ENCODE peak calls at places on chromosomes 7 and 10, in seven cellular contexts. Z is astrocyte of the spinal cord; T is CD8-positive, alpha-beta T cell; S is Peyer's patch; K is fibroblast of pulmonary artery; L is A549; N is HCT116. Q is an unnamed sample.

GRCh38 chr7:106848851-106849442 is 16.1 kb upstream of the PIK3CG start:
- DNase-seq in N (no peak), T (no peak), K (peak; percentile 15), S (no peak), Z (peak; percentile 72), L (peak; percentile 21), Q (peak; percentile 59)

GRCh38 chr10:86649471-86650150 is 4.7 kb upstream of the OPN4 start:
- DNase-seq in N (no peak), Z (no peak), T (no peak), K (no peak), S (peak; percentile 24), L (no peak), Q (no peak)

GRCh38 chr7:24665564-24666294 is 91.5 kb downstream of the GSDME start:
- DNase-seq in Z (peak; percentile 59), L (peak; percentile 44), K (peak; percentile 79), T (peak; percentile 11), S (peak; percentile 72), N (peak; percentile 27), Q (peak; percentile 74)

GRCh38 chr10:51629969-51630617 is 69.3 kb downstream of the CSTF2T start:
- DNase-seq in K (peak; percentile 48), S (no peak), Z (no peak), L (no peak), N (no peak), T (no peak), Q (no peak)

GRCh38 chr10:35377050-35377723 is 40.9 kb downstream of the CCNY start:
- DNase-seq in S (no peak), L (no peak), N (no peak), T (no peak), Z (no peak), K (no peak), Q (no peak)

GRCh38 chr10:13241613-13242012 is 7.4 kb upstream of the UCMA start:
- DNase-seq in Z (no peak), K (no peak), L (no peak), N (no peak), S (no peak), T (no peak), Q (no peak)

GRCh38 chr10:60463726-60464125 is 74.1 kb upstream of the ANK3 start:
- DNase-seq in T (no peak), L (no peak), Z (no peak), N (no peak), S (no peak), K (no peak), Q (no peak)

GRCh38 chr7:50409856-50410468 is 40.2 kb downstream of the FIGNL1 start:
- DNase-seq in S (peak; percentile 76), N (no peak), Z (no peak), K (no peak), T (no peak), L (no peak), Q (no peak)

GRCh38 chr10:70169011-70169410 is 1.3 kb downstream of the SAR1A start:
- DNase-seq in L (no peak), N (no peak), K (no peak), Z (no peak), T (no peak), S (no peak), Q (no peak)

GRCh38 chr7:42856605-42856987 is 55.3 kb downstream of the C7orf25 start:
- DNase-seq in L (no peak), K (no peak), T (no peak), Z (no peak), S (no peak), N (no peak), Q (no peak)

GRCh38 chr10:84308481-84309304 is 19.7 kb upstream of the CCSER2 start:
- DNase-seq in S (peak; percentile 73), T (no peak), K (peak; percentile 72), N (no peak), Z (peak; percentile 89), L (no peak), Q (peak; percentile 80)

GRCh38 chr7:106177738-106178592 is 65.9 kb upstream of the SYPL1 start:
- DNase-seq in L (no peak), S (no peak), Z (no peak), K (no peak), N (no peak), T (no peak), Q (no peak)

GRCh38 chr7:36205236-36205635 is 52.2 kb downstream of the EEPD1 start:
- DNase-seq in K (no peak), T (no peak), L (peak; percentile 23), S (no peak), Z (no peak), N (no peak), Q (no peak)

GRCh38 chr10:86376852-86377796 is 10.5 kb upstream of the GRID1 start:
- DNase-seq in T (peak; percentile 73), L (peak; percentile 71), N (peak; percentile 56), S (peak; percentile 89), Z (peak; percentile 55), K (peak; percentile 53), Q (peak; percentile 58)

GRCh38 chr10:124165311-124165710 is 71.9 kb upstream of the CHST15 start:
- DNase-seq in S (no peak), T (no peak), K (no peak), N (no peak), Z (no peak), L (no peak), Q (no peak)

GRCh38 chr10:21002097-21002878 is 105.2 kb upstream of the NEBL start:
- DNase-seq in K (peak; percentile 89), T (no peak), L (peak; percentile 39), N (no peak), Z (peak; percentile 91), S (no peak), Q (peak; percentile 95)

GRCh38 chr7:1947586-1948217 is 277.6 kb downstream of the ELFN1 start:
- DNase-seq in T (no peak), L (no peak), K (no peak), N (no peak), S (no peak), Z (no peak), Q (no peak)

GRCh38 chr10:1137499-1138163 is 81.4 kb downstream of the WDR37 start:
- DNase-seq in N (no peak), K (no peak), T (no peak), L (no peak), Z (no peak), S (no peak), Q (no peak)

GRCh38 chr10:1141701-1142100 is 85.5 kb downstream of the WDR37 start:
- DNase-seq in T (no peak), Z (no peak), K (no peak), L (no peak), N (no peak), S (no peak), Q (no peak)

GRCh38 chr10:1138529-1138928 is 82.3 kb downstream of the WDR37 start:
- DNase-seq in S (no peak), L (no peak), T (no peak), Z (no peak), K (no peak), N (no peak), Q (no peak)

GRCh38 chr10:1141261-1141660 is 85.1 kb downstream of the WDR37 start:
- DNase-seq in Z (no peak), T (no peak), L (no peak), S (no peak), K (no peak), N (no peak), Q (no peak)

DNA sequence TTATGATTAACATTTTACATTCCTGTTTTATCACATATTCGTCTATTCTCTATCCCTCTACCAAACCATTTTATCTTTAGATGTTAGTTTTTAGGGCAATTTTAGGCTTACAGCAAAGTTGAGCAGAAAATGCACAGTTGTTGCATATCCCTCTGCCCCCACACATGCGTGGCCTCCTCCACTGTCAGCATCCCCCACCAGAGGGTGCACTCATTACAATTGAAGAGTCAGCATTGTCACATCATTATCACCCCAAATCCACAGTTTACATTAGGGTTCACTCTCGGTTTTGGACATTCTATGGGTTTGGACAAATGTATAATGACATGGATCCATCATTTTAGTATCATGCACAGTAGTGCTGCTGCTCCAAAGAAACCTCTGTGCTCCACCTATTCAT is 86.4 kb downstream of the WDR37 start:
- DNase-seq in K (no peak), L (no peak), S (no peak), T (no peak), N (no peak), Z (no peak), Q (peak; percentile 4)
- TF ChIP-seq CTCF in K (peak; percentile 33), L (no peak), S (no peak), T (peak; percentile 35), N (peak; percentile 49), Z (peak; percentile 26), Q (peak; percentile 55)

GRCh38 chr10:48517482-48517881 is 87.4 kb downstream of the ARHGAP22 start:
- DNase-seq in N (no peak), Z (no peak), L (no peak), T (no peak), S (peak; percentile 39), K (no peak), Q (no peak)

GRCh38 chr10:48517911-48518321 is 87.0 kb downstream of the ARHGAP22 start:
- DNase-seq in T (no peak), S (peak; percentile 44), L (no peak), N (no peak), Z (no peak), K (no peak), Q (peak; percentile 36)

GRCh38 chr10:48518412-48518811 is 86.5 kb downstream of the ARHGAP22 start:
- DNase-seq in Z (no peak), S (peak; percentile 22), N (no peak), T (no peak), K (no peak), L (no peak), Q (no peak)

GRCh38 chr10:48514916-48515315 is 90.0 kb downstream of the ARHGAP22 start:
- DNase-seq in N (no peak), Z (no peak), K (no peak), L (no peak), S (no peak), T (no peak), Q (no peak)

DNA sequence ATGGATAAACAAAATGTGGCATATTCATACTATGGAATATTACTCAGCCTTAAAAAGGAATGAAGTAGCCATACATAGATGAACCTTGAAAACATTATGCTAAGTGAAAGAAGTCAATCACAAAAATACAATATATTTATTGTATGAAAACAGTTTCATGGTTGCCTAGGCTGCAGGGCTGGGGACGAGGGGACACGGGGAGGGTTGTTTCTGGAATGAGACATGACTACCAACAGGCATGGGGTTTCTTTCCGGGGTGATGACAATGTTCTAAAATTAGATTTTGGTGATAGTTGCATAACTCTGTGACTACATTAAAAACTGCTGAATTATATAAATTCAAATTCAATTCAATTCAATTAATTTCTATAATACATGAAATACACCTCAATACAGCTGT is 88.0 kb downstream of the ARHGAP22 start:
- DNase-seq in T (no peak), S (peak; percentile 14), L (no peak), Z (no peak), N (no peak), K (no peak), Q (no peak)
- H3K4me3 ChIP-seq in T (no peak overlapping the region), S (no peak overlapping the region), L (no peak overlapping the region), Z (no peak overlapping the region), N (no peak overlapping the region), K (no peak overlapping the region), Q (no peak overlapping the region)

GRCh38 chr10:127278001-127278400 is 81.6 kb upstream of the INSYN2A start:
- DNase-seq in K (peak; percentile 26), S (no peak), N (no peak), Z (peak; percentile 88), L (peak; percentile 21), T (no peak), Q (peak; percentile 65)
- TF ChIP-seq CTCF in K (no peak), S (no peak), N (no peak), Z (peak; percentile 18), L (no peak), T (no peak), Q (no peak)

DNA sequence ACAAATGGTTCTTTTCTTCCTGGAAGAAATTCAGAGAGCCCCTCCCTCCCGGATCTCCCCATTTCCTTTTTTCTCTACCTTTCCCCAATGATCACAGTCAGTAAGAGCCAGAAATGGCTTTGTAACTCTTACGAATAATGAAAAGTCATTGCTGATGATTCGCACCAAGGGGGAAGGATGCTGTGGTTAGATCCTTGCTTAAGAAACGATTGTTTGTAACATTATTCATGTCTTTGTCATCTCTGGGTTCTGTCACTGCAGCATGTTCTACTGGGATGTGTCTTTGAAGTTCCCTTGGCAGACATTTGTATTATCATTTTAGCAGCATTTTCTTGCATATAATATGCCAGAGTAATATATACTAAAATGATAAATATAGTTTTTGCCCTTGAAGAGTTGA is 139.0 kb downstream of the CACNB2 start:
- DNase-seq in S (no peak), L (peak; percentile 7), N (no peak), Z (no peak), K (peak; percentile 37), T (no peak), Q (no peak)
- H3K4me3 ChIP-seq in S (no peak overlapping the region), L (no peak overlapping the region), N (no peak overlapping the region), Z (no peak overlapping the region), K (no peak overlapping the region), T (no peak overlapping the region), Q (no peak overlapping the region)

Q was measured in choroid plexus epithelial cell.